ENCODE peak calls at places on chromosome 15, in nine cellular contexts. P is IMR-90; S is ovary; Y is tibial nerve; K is OCI-LY7; M is ascending aorta; N is aorta; H is A549; I is CD4-positive, CD25-positive, alpha-beta regulatory T cell. C is an unnamed sample.
A peak's percentile ranks its signal among the peaks of the same experiment; 100 is the strongest.

GRCh38 chr15:52350423-52350822 is 54.8 kb upstream of the MYO5C start:
- DNase-seq in H (no peak), K (no peak), P (no peak), M (no peak), N (no peak), I (peak; percentile 19), S (no peak), Y (no peak), C (no peak)

GRCh38 chr15:90074023-90074422 is 28.2 kb downstream of the IDH2 start:
- DNase-seq in Y (no peak), N (no peak), S (no peak), P (no peak), K (no peak), M (no peak), I (no peak), H (no peak), C (no peak)

GRCh38 chr15:42577514-42578031 is 2.2 kb downstream of the STARD9 start:
- DNase-seq in I (peak; percentile 41), N (no peak), P (peak; percentile 79), Y (no peak), S (no peak), M (no peak), K (peak; percentile 29), H (no peak), C (no peak)

GRCh38 chr15:41207687-41208448 is 22.7 kb downstream of the EXD1 start:
- DNase-seq in H (no peak), Y (no peak), P (peak; percentile 61), K (no peak), I (no peak), M (no peak), N (no peak), S (no peak), C (no peak)

GRCh38 chr15:70532536-70533186 is 230.7 kb downstream of the UACA start:
- DNase-seq in Y (no peak), K (no peak), N (no peak), I (no peak), P (no peak), S (no peak), H (no peak), M (no peak), C (no peak)

GRCh38 chr15:101242160-101242998 is 9.5 kb downstream of the CHSY1 start:
- DNase-seq in N (no peak), I (peak; percentile 82), K (peak; percentile 73), P (peak; percentile 59), M (peak; percentile 64), Y (no peak), S (no peak), H (no peak), C (no peak)

GRCh38 chr15:69626095-69627066 is 173.8 kb downstream of the RPLP1 start:
- DNase-seq in H (no peak), S (no peak), Y (no peak), I (no peak), N (no peak), K (no peak), M (no peak), P (no peak), C (no peak)

GRCh38 chr15:29268706-29269484 is 727 bp downstream of the NSMCE3 start:
- DNase-seq in N (peak; percentile 49), M (no peak), H (peak; percentile 13), I (peak; percentile 70), S (no peak), P (peak; percentile 34), Y (no peak), K (peak; percentile 63), C (peak; percentile 76)

GRCh38 chr15:57554063-57554820 is 37.5 kb upstream of the MYZAP start:
- DNase-seq in I (no peak), N (no peak), S (no peak), K (no peak), H (no peak), Y (no peak), P (no peak), M (no peak), C (peak; percentile 11)

GRCh38 chr15:57556040-57556439 is 35.7 kb upstream of the MYZAP start:
- DNase-seq in K (no peak), M (no peak), P (no peak), N (no peak), H (no peak), Y (no peak), I (no peak), S (no peak), C (no peak)

GRCh38 chr15:57554821-57555185 is 36.9 kb upstream of the MYZAP start:
- DNase-seq in M (no peak), S (no peak), N (no peak), P (no peak), H (no peak), Y (no peak), K (no peak), I (no peak), C (no peak)

GRCh38 chr15:57553526-57553925 is 38.2 kb upstream of the MYZAP start:
- DNase-seq in S (no peak), P (no peak), M (no peak), K (no peak), N (no peak), I (no peak), Y (no peak), H (no peak), C (no peak)

DNA sequence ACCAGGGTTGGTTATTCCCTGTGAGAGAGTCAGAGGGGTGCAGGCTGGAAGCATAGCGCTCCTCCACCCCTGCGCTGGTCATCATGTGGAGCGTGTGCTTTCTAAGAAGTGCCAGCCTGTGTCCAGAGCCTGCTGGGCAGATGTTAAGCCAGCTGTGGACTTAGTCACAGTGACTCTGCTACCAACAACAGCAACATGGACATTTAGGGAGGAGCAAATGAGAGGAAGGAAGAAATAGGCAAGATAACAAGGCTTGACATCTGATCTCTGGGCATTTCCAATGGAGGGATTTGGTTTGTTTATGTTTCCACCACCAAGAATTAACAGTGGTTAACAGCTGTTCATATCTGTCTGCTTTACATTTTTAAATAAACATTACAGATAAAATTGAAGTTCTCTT is 36.4 kb upstream of the MYZAP start:
- DNase-seq in K (no peak), S (no peak), I (no peak), N (no peak), M (no peak), P (peak; percentile 41), H (no peak), Y (no peak), C (no peak)
- H3K27ac ChIP-seq in K (no peak overlapping the region), S (no peak overlapping the region), I (no peak overlapping the region), N (no peak overlapping the region), M (no peak overlapping the region), P (no peak overlapping the region), H (no peak overlapping the region), Y (no peak overlapping the region), C (peak overlapping the region; percentile 17)

DNA sequence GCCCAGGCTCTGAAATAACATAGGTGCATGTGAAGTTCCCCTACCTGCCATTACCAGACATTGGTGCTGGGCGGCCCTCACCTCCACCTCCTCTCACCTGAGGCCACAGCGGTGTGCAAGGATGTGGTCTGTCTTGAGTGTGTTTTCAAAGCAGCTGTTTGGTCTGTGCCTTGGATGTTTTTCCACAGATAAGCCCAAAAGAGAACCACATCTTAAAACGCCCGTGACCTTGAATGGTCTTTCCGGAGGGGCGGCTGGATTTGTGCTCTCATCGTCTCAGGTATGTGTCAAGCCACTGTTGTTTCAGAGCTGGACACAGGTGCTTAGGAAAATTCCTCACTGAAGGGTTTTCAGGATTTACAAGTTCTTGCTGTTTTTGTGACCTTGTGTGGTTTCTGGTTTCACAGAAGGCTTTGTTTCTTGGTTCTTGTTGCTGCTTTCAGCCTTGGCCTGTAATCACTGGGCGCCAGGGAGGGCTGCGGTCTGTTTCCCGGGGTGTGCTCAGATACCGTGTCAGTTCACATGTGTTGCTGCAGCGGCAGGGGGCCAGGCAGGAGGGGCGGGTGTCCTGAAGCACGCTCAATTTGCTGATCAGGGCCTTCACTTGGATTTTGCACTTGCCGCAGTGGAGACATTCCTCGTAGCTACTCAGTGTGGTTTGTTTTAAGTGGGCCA is 128.4 kb downstream of the IGF1R start:
- DNase-seq in N (peak; percentile 57), M (no peak), I (peak; percentile 20), Y (peak; percentile 32), K (no peak), S (peak; percentile 82), H (no peak), P (peak; percentile 50), C (no peak)
- H3K27ac ChIP-seq in N (peak overlapping the region; percentile 39), M (peak overlapping the region; percentile 55), I (no peak overlapping the region), Y (no peak overlapping the region), K (no peak overlapping the region), S (peak overlapping the region; percentile 70), H (no peak overlapping the region), P (no peak overlapping the region), C (no peak overlapping the region)

DNA sequence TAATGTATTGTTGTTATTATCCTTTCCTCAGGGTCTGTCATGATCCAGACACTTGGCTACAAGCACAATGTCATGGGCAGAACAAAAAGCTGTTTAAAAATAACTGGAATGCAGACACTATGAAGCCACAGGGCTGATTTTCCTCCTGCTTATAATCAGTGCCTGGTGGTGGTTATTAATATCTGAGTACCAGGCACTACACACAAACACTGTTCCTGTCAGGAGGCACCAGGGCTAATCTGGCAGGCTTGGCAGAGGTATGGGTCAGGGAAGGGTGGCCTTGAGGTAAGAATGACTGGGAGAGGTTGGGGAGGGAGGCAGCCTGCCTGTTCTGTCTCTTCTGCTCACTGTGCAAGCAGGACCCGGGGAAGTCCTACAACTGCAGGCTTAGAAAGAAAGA is 67.2 kb downstream of the WDR76 start:
- DNase-seq in M (no peak), I (no peak), K (no peak), N (no peak), Y (no peak), S (no peak), H (no peak), P (no peak), C (no peak)
- H3K27ac ChIP-seq in M (no peak overlapping the region), I (no peak overlapping the region), K (no peak overlapping the region), N (no peak overlapping the region), Y (no peak overlapping the region), S (no peak overlapping the region), H (no peak overlapping the region), P (no peak overlapping the region), C (peak overlapping the region; percentile 35)

GRCh38 chr15:77646104-77646694 is 13.5 kb upstream of the LINGO1 start:
- DNase-seq in K (no peak), I (no peak), H (no peak), S (no peak), P (no peak), M (no peak), N (no peak), Y (no peak), C (no peak)

GRCh38 chr15:77650285-77650684 is 17.6 kb upstream of the LINGO1 start:
- DNase-seq in N (no peak), P (no peak), M (no peak), S (no peak), H (peak; percentile 46), I (no peak), K (peak; percentile 14), Y (no peak), C (no peak)

GRCh38 chr15:77647961-77648360 is 15.2 kb upstream of the LINGO1 start:
- DNase-seq in S (no peak), Y (no peak), H (no peak), I (no peak), M (no peak), K (no peak), N (no peak), P (no peak), C (no peak)

GRCh38 chr15:77649019-77649418 is 16.3 kb upstream of the LINGO1 start:
- DNase-seq in I (no peak), Y (no peak), S (no peak), N (no peak), M (no peak), H (no peak), P (no peak), K (no peak), C (no peak)

DNA sequence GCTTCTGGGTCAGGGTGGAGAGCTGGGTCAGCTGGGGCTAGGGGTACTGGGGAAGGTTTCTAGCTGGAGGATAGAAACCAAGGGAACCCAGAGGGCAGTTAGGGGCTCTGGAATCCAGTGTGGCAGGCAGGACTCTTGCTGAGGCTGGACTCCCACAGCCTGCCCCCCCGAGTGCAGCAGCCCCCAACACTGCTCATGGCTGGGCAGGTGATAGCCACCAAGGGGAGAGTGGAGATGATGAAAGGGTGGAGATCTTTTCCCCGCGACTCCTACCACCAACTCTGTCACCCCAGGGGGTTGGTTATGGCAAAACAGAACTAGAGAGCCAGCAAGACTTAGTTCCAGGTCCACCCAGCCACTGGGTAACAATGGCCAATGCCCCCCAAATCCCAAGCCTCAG is 16.9 kb upstream of the LINGO1 start:
- DNase-seq in H (no peak), P (no peak), I (no peak), M (no peak), N (no peak), S (no peak), Y (no peak), K (no peak), C (no peak)
- H3K27ac ChIP-seq in H (no peak overlapping the region), P (no peak overlapping the region), I (no peak overlapping the region), M (no peak overlapping the region), N (no peak overlapping the region), S (no peak overlapping the region), Y (no peak overlapping the region), K (no peak overlapping the region), C (no peak overlapping the region)